ENCODE peak calls at places on chromosomes 12 and 14, in six cellular contexts. N is K562, M is H9, I is A549, V is left lung, S is MM.1S. Q is an unnamed sample.

GRCh38 chr12:55696796-55697462 is 10.8 kb downstream of the ITGA7 start:
- DNase-seq in N (no peak), M (no peak), I (no peak), V (no peak), S (no peak), Q (no peak)

GRCh38 chr14:94480809-94481208 is 4.8 kb upstream of the SERPINA9 start:
- DNase-seq in N (no peak), M (no peak), I (no peak), V (no peak), S (no peak), Q (no peak)

GRCh38 chr12:120126635-120127005 is 10.1 kb upstream of the RAB35 start:
- DNase-seq in N (no peak), M (no peak), I (no peak), V (no peak), S (no peak), Q (no peak)

GRCh38 chr14:104467641-104468040 is 111.9 kb upstream of the C14orf180 start:
- DNase-seq in N (no peak), M (no peak), I (no peak), V (no peak), S (no peak), Q (no peak)

GRCh38 chr14:74356892-74357575 is 8.8 kb downstream of the VRTN start:
- DNase-seq in N (no peak), M (no peak), I (no peak), V (no peak), S (no peak), Q (no peak)

GRCh38 chr12:94638521-94638920 is 11.8 kb downstream of the TMCC3 start:
- DNase-seq in N (no peak), M (no peak), I (no peak), V (no peak), S (peak; percentile 41), Q (no peak)

GRCh38 chr14:90301580-90302181 is 30.1 kb downstream of the NRDE2 start:
- DNase-seq in N (no peak), M (no peak), I (peak; percentile 38), V (no peak), S (no peak), Q (peak; percentile 26)

GRCh38 chr12:132502149-132502881 is 12.4 kb downstream of the FBRSL1 start:
- DNase-seq in N (peak; percentile 94), M (peak; percentile 93), I (no peak), V (no peak), S (no peak), Q (no peak)

GRCh38 chr12:2341871-2342270 is 289.1 kb downstream of the CACNA1C start:
- DNase-seq in N (no peak), M (no peak), I (no peak), V (no peak), S (no peak), Q (no peak)

GRCh38 chr12:57882575-57882974 is 36.0 kb upstream of the CTDSP2 start:
- DNase-seq in N (no peak), M (no peak), I (no peak), V (no peak), S (no peak), Q (no peak)

GRCh38 chr14:59632381-59632780 is 55.8 kb upstream of the CCDC175 start:
- DNase-seq in N (peak; percentile 31), M (peak; percentile 66), I (peak; percentile 25), V (no peak), S (no peak), Q (no peak)

GRCh38 chr12:26453246-26453645 is 257.9 kb downstream of the SSPN start:
- DNase-seq in N (no peak), M (no peak), I (no peak), V (no peak), S (no peak), Q (no peak)

GRCh38 chr12:104219361-104219892 is 3.8 kb downstream of the TXNRD1 start:
- DNase-seq in N (no peak), M (no peak), I (peak; percentile 87), V (no peak), S (no peak), Q (peak; percentile 81)

GRCh38 chr12:32265920-32266319 is 133.4 kb upstream of the FGD4 start:
- DNase-seq in N (no peak), M (no peak), I (no peak), V (no peak), S (no peak), Q (no peak)

GRCh38 chr14:56119221-56119967 is 1.2 kb downstream of the PELI2 start:
- DNase-seq in N (peak; percentile 6), M (no peak), I (peak; percentile 13), V (peak; percentile 92), S (no peak), Q (no peak)

GRCh38 chr12:124737040-124737419 is 126.6 kb downstream of the SCARB1 start:
- DNase-seq in N (no peak), M (no peak), I (no peak), V (no peak), S (no peak), Q (no peak)

GRCh38 chr14:37140176-37140575 is 32.2 kb downstream of the SLC25A21 start:
- DNase-seq in N (no peak), M (no peak), I (no peak), V (no peak), S (no peak), Q (no peak)

GRCh38 chr14:92987713-92988510 is 65.0 kb downstream of the CHGA start:
- DNase-seq in N (no peak), M (no peak), I (no peak), V (no peak), S (no peak), Q (no peak)

GRCh38 chr14:66163023-66163422 is 323.1 kb upstream of the CCDC196 start:
- DNase-seq in N (no peak), M (no peak), I (no peak), V (no peak), S (peak; percentile 50), Q (no peak)

GRCh38 chr12:15601210-15601800 is 187.9 kb downstream of the EPS8 start:
- DNase-seq in N (no peak), M (no peak), I (peak; percentile 62), V (no peak), S (no peak), Q (peak; percentile 81)

GRCh38 chr12:53427905-53428594 is 4.4 kb downstream of the AMHR2 start:
- DNase-seq in N (no peak), M (no peak), I (peak; percentile 89), V (no peak), S (peak; percentile 41), Q (peak; percentile 97)

GRCh38 chr12:95763809-95764253 is 26.7 kb downstream of the NTN4 start:
- DNase-seq in N (no peak), M (no peak), I (peak; percentile 75), V (no peak), S (no peak), Q (no peak)

GRCh38 chr14:104388011-104388521 is 191.5 kb upstream of the C14orf180 start:
- DNase-seq in N (no peak), M (peak; percentile 18), I (no peak), V (peak; percentile 57), S (no peak), Q (no peak)

GRCh38 chr12:42094277-42094676 is 50.4 kb downstream of the GXYLT1 start:
- DNase-seq in N (peak; percentile 34), M (peak; percentile 47), I (no peak), V (no peak), S (no peak), Q (no peak)

GRCh38 chr12:1318327-1319031 is 275.9 kb downstream of the FBXL14 start:
- DNase-seq in N (no peak), M (peak; percentile 65), I (no peak), V (no peak), S (no peak), Q (no peak)

GRCh38 chr12:69534389-69534822 is 50.9 kb upstream of the CCT2 start:
- DNase-seq in N (no peak), M (peak; percentile 89), I (peak; percentile 30), V (no peak), S (peak; percentile 94), Q (peak; percentile 84)

GRCh38 chr12:12877789-12878455 is 13.4 kb upstream of the GPRC5A start:
- DNase-seq in N (no peak), M (no peak), I (no peak), V (no peak), S (no peak), Q (no peak)
- H3K27ac ChIP-seq in N (no peak overlapping the region), M (no peak overlapping the region), I (peak overlapping the region; percentile 83), V (no peak overlapping the region), S (no peak overlapping the region), Q (peak overlapping the region; percentile 74)

GRCh38 chr12:7833831-7834230 is 38.9 kb downstream of the SLC2A14 start:
- DNase-seq in N (no peak), M (no peak), I (no peak), V (no peak), S (no peak), Q (no peak)

GRCh38 chr12:7835766-7836165 is 36.9 kb downstream of the SLC2A14 start:
- DNase-seq in N (no peak), M (no peak), I (no peak), V (no peak), S (no peak), Q (no peak)

GRCh38 chr12:7835116-7835515 is 37.6 kb downstream of the SLC2A14 start:
- DNase-seq in N (no peak), M (no peak), I (no peak), V (peak; percentile 76), S (no peak), Q (no peak)

GRCh38 chr12:7834701-7835100 is 38.0 kb downstream of the SLC2A14 start:
- DNase-seq in N (no peak), M (no peak), I (no peak), V (no peak), S (no peak), Q (no peak)

DNA sequence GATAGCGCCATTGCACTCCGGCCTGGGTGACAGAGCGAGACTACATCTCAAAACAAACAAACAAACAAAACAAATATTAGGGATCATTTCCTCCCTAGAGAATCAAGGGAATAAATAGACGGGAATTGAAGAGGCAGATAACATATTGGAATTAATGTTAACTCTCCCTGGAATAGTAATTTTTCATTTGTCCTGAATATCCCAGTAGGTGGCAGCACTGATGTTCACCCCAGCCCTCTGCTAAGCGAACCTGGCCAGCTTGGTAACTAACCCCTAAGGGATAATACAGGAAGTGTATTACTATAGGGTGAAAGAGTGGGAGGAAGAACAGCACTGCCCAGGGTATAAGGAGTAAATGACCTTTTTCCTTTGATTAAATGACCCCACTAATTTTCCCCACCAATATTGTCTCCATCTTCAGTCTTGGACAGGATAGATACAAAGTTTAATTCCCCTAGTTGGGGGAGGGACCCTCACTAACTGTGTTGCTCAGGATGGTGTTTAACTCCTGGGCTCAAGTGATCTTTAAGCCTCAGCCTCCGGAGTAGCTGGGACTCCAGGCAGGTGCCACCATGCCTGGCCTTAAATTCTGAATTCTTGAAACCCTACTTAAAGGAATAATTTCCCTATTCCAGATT is 40.5 kb downstream of the SLC2A14 start:
- DNase-seq in N (peak; percentile 71), M (peak; percentile 58), I (peak; percentile 83), V (no peak), S (peak; percentile 35), Q (no peak)
- H3K27ac ChIP-seq in N (no peak overlapping the region), M (no peak overlapping the region), I (no peak overlapping the region), V (no peak overlapping the region), S (no peak overlapping the region), Q (no peak overlapping the region)

GRCh38 chr14:86961106-86961716 is 1031.8 kb downstream of the GALC start:
- DNase-seq in N (peak; percentile 5), M (peak; percentile 40), I (no peak), V (no peak), S (peak; percentile 7), Q (no peak)

GRCh38 chr14:86954623-86955022 is 1038.4 kb downstream of the GALC start:
- DNase-seq in N (no peak), M (no peak), I (no peak), V (no peak), S (no peak), Q (no peak)

GRCh38 chr14:86955955-86956354 is 1037.0 kb downstream of the GALC start:
- DNase-seq in N (no peak), M (no peak), I (no peak), V (no peak), S (no peak), Q (no peak)
- H3K27ac ChIP-seq in N (no peak overlapping the region), M (no peak overlapping the region), I (no peak overlapping the region), V (no peak overlapping the region), S (no peak overlapping the region), Q (no peak overlapping the region)

GRCh38 chr14:73140924-73141323 is 4.6 kb downstream of the PSEN1 start:
- DNase-seq in N (no peak), M (no peak), I (no peak), V (no peak), S (no peak), Q (no peak)
- H3K27ac ChIP-seq in N (no peak overlapping the region), M (no peak overlapping the region), I (no peak overlapping the region), V (no peak overlapping the region), S (no peak overlapping the region), Q (no peak overlapping the region)